ENCODE peak calls at places on chromosomes 13 and 19, in ten cellular contexts. J is colonic mucosa; A is heart right ventricle; Y is CD8-positive, alpha-beta T cell; K is uterus; V is mammary epithelial cell; R is MM.1S; Q is tibial artery; D is GM06990; N is psoas muscle. S is an unnamed sample. For H3K27me3, the result is how much of the 10 kb centered on the place peaks cover.

GRCh38 chr19:18995804-18996241 is 37.5 kb downstream of the SUGP2 start:
- DNase-seq in R (peak), Y (no peak), V (peak), A (peak), J (peak), Q (no peak), D (no peak), K (peak), N (no peak), S (peak)

GRCh38 chr13:95579303-95579702 is 26.8 kb downstream of the CLDN10 start:
- DNase-seq in K (no peak), R (no peak), J (no peak), V (no peak), Y (no peak), N (no peak), D (peak), Q (no peak), A (no peak), S (no peak)

GRCh38 chr13:30510091-30510490 is 44.4 kb upstream of the HMGB1 start:
- DNase-seq in R (no peak), A (no peak), Q (no peak), J (no peak), Y (no peak), N (no peak), K (no peak), D (no peak), V (no peak), S (no peak)

GRCh38 chr13:86324191-86324590 is 525.0 kb upstream of the SLITRK6 start:
- DNase-seq in R (no peak), J (no peak), Y (no peak), K (no peak), Q (no peak), V (no peak), N (no peak), A (no peak), D (no peak), S (no peak)

GRCh38 chr19:47005873-47006272 is 13.8 kb upstream of the NPAS1 start:
- DNase-seq in R (no peak), K (no peak), A (no peak), J (no peak), D (no peak), Y (no peak), Q (no peak), N (no peak), V (no peak), S (no peak)

GRCh38 chr13:43953370-43953769 is 73.7 kb downstream of the LACC1 start:
- DNase-seq in N (no peak), Q (no peak), K (no peak), J (no peak), V (peak), D (no peak), Y (no peak), A (no peak), R (no peak), S (no peak)

GRCh38 chr19:5480427-5480836 is 25.2 kb downstream of the ZNRF4 start:
- DNase-seq in R (no peak), N (no peak), Q (no peak), Y (peak), D (no peak), J (peak), V (no peak), K (no peak), A (no peak), S (no peak)

GRCh38 chr13:73421310-73421912 is 362.6 kb downstream of the KLF5 start:
- DNase-seq in A (no peak), V (peak), K (no peak), Y (no peak), J (peak), N (no peak), D (no peak), R (no peak), Q (no peak), S (no peak)

GRCh38 chr13:19152403-19152802 is 29.2 kb downstream of the TUBA3C start:
- DNase-seq in A (no peak), J (no peak), D (no peak), N (no peak), R (no peak), Q (no peak), K (no peak), V (no peak), Y (no peak), S (no peak)

GRCh38 chr19:49799798-49800376 is 13.2 kb downstream of the FUZ start:
- DNase-seq in Y (no peak), J (no peak), Q (no peak), R (no peak), N (no peak), A (no peak), D (no peak), K (no peak), V (no peak), S (no peak)

GRCh38 chr13:46170687-46171086 is 11.3 kb downstream of the LCP1 start:
- DNase-seq in R (no peak), K (no peak), J (no peak), Y (no peak), N (no peak), V (no peak), D (no peak), Q (no peak), A (no peak), S (no peak)

GRCh38 chr19:16222806-16223205 is 25.1 kb downstream of the AP1M1 start:
- DNase-seq in V (no peak), J (no peak), Q (no peak), D (no peak), N (no peak), K (no peak), Y (no peak), R (no peak), A (no peak), S (no peak)

GRCh38 chr19:1587872-1588271 is 4.8 kb downstream of the MBD3 start:
- DNase-seq in D (no peak), J (no peak), R (no peak), N (no peak), Q (no peak), A (no peak), Y (no peak), V (peak), K (no peak), S (no peak)

GRCh38 chr19:55460670-55461258 is 678 bp downstream of the ISOC2 start:
- DNase-seq in Q (peak), N (peak), J (peak), Y (no peak), A (peak), R (no peak), V (peak), K (peak), D (peak), S (peak)

DNA sequence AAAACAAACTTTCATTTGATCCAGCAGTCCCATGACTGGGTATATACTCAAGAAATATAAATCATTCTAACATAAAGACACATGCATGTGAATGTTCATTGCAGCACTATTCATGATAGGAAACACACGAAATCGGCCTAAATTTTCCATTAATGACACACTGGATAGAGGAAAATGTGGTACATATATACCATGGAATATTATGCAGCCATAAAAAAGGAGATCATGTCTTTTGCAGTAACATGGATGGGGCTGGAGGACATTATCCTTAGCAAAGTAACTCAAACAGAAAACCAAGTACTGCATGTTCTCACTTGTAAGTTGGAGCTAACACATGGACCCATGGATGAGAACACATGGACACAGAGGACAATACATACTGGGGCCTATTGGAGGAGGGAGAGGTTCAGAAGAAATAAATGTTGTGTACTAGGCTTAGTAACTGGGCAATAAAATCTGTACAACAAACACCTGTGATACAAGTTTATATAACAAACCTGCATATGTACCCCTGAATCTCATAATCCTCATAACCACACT is 283.6 kb downstream of the LMO7 start:
- DNase-seq in R (no peak), N (no peak), D (no peak), K (no peak), Q (no peak), A (no peak), Y (no peak), V (no peak), J (no peak), S (no peak)
- H3K4me3 ChIP-seq in R (no peak), N (no peak), D (no peak), K (no peak), Q (no peak), A (no peak), Y (no peak), V (no peak), J (no peak), S (no peak)

DNA sequence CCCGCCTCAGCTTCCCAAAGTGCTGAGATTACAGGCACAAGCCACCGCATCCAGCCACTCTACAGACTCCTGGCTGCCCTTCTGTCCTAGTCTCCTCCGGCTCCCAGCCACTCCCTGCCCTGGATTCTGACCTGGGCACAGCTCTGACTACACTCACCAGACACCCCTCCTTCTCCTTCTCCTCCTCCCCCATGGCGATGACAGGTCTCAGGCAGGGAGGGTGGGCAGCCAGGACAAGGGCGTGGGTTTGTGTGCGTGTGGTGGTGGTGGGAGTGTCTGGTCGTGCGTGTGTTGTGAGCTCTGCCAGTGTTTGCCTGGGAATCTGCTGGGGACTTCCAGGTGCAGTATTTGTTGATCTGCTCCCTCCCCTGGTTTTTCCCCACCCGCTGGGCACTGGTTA is 3.0 kb upstream of the NCCRP1 start:
- DNase-seq in K (no peak), A (no peak), R (no peak), V (no peak), Q (no peak), Y (no peak), N (no peak), D (no peak), J (no peak), S (no peak)
- H3K27me3 ChIP-seq in K (under half), A (half or more), R (half or more), V (under half), Q (half or more), Y (under half), N (under half), D (under half), J (under half), S (under half)

DNA sequence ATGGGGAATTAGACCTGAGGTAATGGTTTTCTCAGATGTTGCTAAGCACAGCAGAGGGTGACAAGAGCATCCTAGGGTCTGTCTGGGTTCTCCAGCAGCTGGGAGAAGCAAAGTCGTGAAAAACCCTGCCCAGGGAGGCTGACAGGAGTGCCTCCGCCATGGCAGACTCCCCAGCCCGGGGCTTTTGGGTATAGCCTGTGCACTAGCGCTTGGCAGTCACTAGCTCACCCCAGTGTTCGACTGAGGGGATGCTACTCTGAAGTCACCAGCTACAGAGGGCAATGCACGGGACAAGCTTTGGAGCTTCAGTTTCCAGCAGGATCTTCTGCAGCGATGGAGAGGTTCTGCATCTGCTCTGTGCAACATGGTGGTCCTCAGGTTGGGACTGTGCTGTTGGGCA is 87.5 kb downstream of the ING1 start:
- DNase-seq in K (no peak), Y (no peak), Q (no peak), J (no peak), D (no peak), A (no peak), N (no peak), R (no peak), V (no peak), S (no peak)
- TF ChIP-seq CTCF in K (no peak), Y (no peak), Q (no peak), J (no peak), D (peak), A (no peak), N (no peak), R (no peak), V (no peak), S (no peak)

DNA sequence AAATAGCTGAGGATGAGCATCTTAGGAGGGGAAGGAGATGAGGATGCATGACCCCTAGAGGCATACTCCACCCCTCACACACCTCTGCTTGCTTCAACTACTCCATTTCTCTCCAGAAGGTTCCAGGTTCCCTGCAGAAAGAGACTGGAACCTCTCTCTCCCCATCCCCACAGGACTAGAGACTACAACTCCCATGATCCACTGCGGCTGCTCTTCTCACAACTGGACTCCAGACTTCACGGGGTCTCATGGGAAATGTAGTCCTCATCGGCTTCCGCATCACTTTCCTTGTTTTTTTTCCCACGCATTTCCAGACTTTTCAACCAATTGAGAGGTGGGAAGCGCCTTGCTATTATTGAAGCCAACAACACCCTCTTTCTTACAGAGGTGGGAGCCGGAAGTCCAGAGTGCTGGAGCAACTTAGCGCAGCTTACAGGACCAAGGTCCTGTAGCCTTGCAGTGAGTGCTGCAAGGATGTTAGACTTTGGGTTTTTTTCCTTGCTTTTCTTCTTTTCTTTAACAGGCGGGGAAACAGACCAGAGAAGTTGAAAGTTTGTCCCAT is 13.9 kb upstream of the CACNG6 start:
- DNase-seq in V (peak), Y (peak), N (peak), Q (peak), A (peak), K (peak), D (no peak), J (peak), R (peak), S (peak)
- H3K4me3 ChIP-seq in V (no peak), Y (peak), N (peak), Q (peak), A (no peak), K (no peak), D (no peak), J (peak), R (no peak), S (peak)

GRCh38 chr13:57630661-57631606 is 610 bp upstream of the PCDH17 start:
- DNase-seq in Y (no peak), R (peak), N (no peak), K (no peak), A (peak), D (no peak), Q (no peak), J (no peak), V (peak), S (no peak)
- H3K27me3 ChIP-seq in Y (under half), R (under half), N (half or more), K (under half), A (under half), D (under half), Q (half or more), J (under half), V (under half), S (half or more)